ENCODE peak calls at places on chromosomes 11 and 22, in six cellular contexts. V, U, Q, I, G and A are unnamed samples.

GRCh38 chr11:5624489-5625278 is at the start of gene TRIM34:
- DNase-seq in V (peak), U (no peak), Q (peak), I (peak), G (peak), A (peak)

GRCh38 chr22:36084717-36085116 is 56.1 kb upstream of the RBFOX2 start:
- DNase-seq in V (no peak), U (no peak), Q (no peak), I (no peak), G (no peak), A (no peak)

GRCh38 chr22:45718391-45718790 is 46.8 kb downstream of the ATXN10 start:
- DNase-seq in V (no peak), U (no peak), Q (no peak), I (no peak), G (no peak), A (no peak)

GRCh38 chr11:124873980-124874379 is 8.7 kb downstream of the ROBO3 start:
- DNase-seq in V (no peak), U (no peak), Q (no peak), I (no peak), G (no peak), A (no peak)

GRCh38 chr11:28679795-28680194 is 571.6 kb downstream of the METTL15 start:
- DNase-seq in V (peak), U (no peak), Q (no peak), I (peak), G (peak), A (no peak)

GRCh38 chr11:44143987-44144909 is 48.8 kb downstream of the EXT2 start:
- DNase-seq in V (no peak), U (no peak), Q (no peak), I (no peak), G (no peak), A (no peak)

GRCh38 chr11:11513438-11513837 is 108.4 kb downstream of the GALNT18 start:
- DNase-seq in V (no peak), U (no peak), Q (no peak), I (no peak), G (peak), A (no peak)

GRCh38 chr22:39097098-39098020 is at the start of gene APOBEC3H:
- DNase-seq in V (no peak), U (no peak), Q (peak), I (no peak), G (no peak), A (no peak)

GRCh38 chr11:2097356-2097997 is 41.7 kb downstream of the IGF2 start:
- DNase-seq in V (peak), U (no peak), Q (peak), I (peak), G (peak), A (no peak)

GRCh38 chr11:59802639-59803176 is 7.9 kb downstream of the MRPL16 start:
- DNase-seq in V (peak), U (peak), Q (peak), I (peak), G (peak), A (peak)

GRCh38 chr11:19602406-19602805 is 110.2 kb upstream of the NAV2 start:
- DNase-seq in V (no peak), U (no peak), Q (no peak), I (peak), G (no peak), A (no peak)

GRCh38 chr11:1744879-1745700 is 5.3 kb downstream of the IFITM10 start:
- DNase-seq in V (no peak), U (peak), Q (no peak), I (no peak), G (no peak), A (no peak)

GRCh38 chr22:38455530-38456271 is 702 bp upstream of the KCNJ4 start:
- DNase-seq in V (no peak), U (no peak), Q (peak), I (no peak), G (no peak), A (peak)

GRCh38 chr11:16917941-16918340 is 96.3 kb downstream of the PLEKHA7 start:
- DNase-seq in V (no peak), U (no peak), Q (peak), I (no peak), G (no peak), A (no peak)

GRCh38 chr22:19987394-19988306 is 29.0 kb downstream of the ARVCF start:
- DNase-seq in V (no peak), U (no peak), Q (no peak), I (no peak), G (no peak), A (no peak)

GRCh38 chr11:36364551-36364950 is 68.5 kb downstream of the PRR5L start:
- DNase-seq in V (peak), U (no peak), Q (no peak), I (no peak), G (no peak), A (no peak)

GRCh38 chr11:83044958-83045712 is 26.6 kb downstream of the RAB30 start:
- DNase-seq in V (peak), U (no peak), Q (no peak), I (peak), G (peak), A (no peak)

GRCh38 chr11:113193077-113193476 is 121.3 kb upstream of the TTC12 start:
- DNase-seq in V (no peak), U (no peak), Q (no peak), I (no peak), G (no peak), A (no peak)

GRCh38 chr11:59767212-59767611 is 12.0 kb downstream of the STX3 start:
- DNase-seq in V (no peak), U (no peak), Q (no peak), I (no peak), G (no peak), A (no peak)

GRCh38 chr11:11786771-11787170 is 55.0 kb upstream of the USP47 start:
- DNase-seq in V (peak), U (no peak), Q (peak), I (peak), G (no peak), A (peak)

GRCh38 chr11:130520231-130520630 is 71.8 kb downstream of the ADAMTS15 start:
- DNase-seq in V (no peak), U (no peak), Q (no peak), I (no peak), G (no peak), A (no peak)

GRCh38 chr11:73157141-73158010 is 15.3 kb upstream of the FCHSD2 start:
- DNase-seq in V (peak), U (no peak), Q (no peak), I (peak), G (peak), A (no peak)

GRCh38 chr11:69642913-69643632 is 2.1 kb downstream of the CCND1 start:
- DNase-seq in V (peak), U (peak), Q (peak), I (no peak), G (no peak), A (peak)

GRCh38 chr11:69641681-69642548 is 959 bp downstream of the CCND1 start:
- DNase-seq in V (no peak), U (no peak), Q (no peak), I (no peak), G (no peak), A (no peak)

GRCh38 chr11:69643646-69644045 is 2.7 kb downstream of the CCND1 start:
- DNase-seq in V (no peak), U (no peak), Q (no peak), I (no peak), G (no peak), A (no peak)

GRCh38 chr11:69640995-69641581 is at the start of gene CCND1:
- DNase-seq in V (peak), U (no peak), Q (peak), I (peak), G (peak), A (peak)

GRCh38 chr11:69642549-69642912 is 1.6 kb downstream of the CCND1 start:
- DNase-seq in V (no peak), U (no peak), Q (no peak), I (no peak), G (no peak), A (peak)
- TF ChIP-seq CTCF in V (no peak), U (no peak), Q (no peak), I (no peak), G (no peak), A (no peak)

GRCh38 chr11:64996327-64996709 is 453 bp downstream of the BATF2 start:
- DNase-seq in V (no peak), U (no peak), Q (no peak), I (no peak), G (no peak), A (no peak)

GRCh38 chr11:64994318-64994717 is 2.5 kb downstream of the BATF2 start:
- DNase-seq in V (no peak), U (no peak), Q (no peak), I (no peak), G (no peak), A (no peak)

GRCh38 chr11:64998141-64998540 is 1.4 kb upstream of the BATF2 start:
- DNase-seq in V (no peak), U (no peak), Q (no peak), I (no peak), G (no peak), A (no peak)

GRCh38 chr11:64998690-64999431 is 2.1 kb upstream of the BATF2 start:
- DNase-seq in V (no peak), U (no peak), Q (peak), I (no peak), G (no peak), A (no peak)

GRCh38 chr11:64996710-64997380 is at the start of gene BATF2:
- DNase-seq in V (peak), U (no peak), Q (peak), I (peak), G (peak), A (peak)
- TF ChIP-seq CTCF in V (peak), U (peak), Q (no peak), I (peak), G (peak), A (no peak)

GRCh38 chr11:92550411-92550810 is 325.8 kb downstream of the FAT3 start:
- DNase-seq in V (no peak), U (peak), Q (no peak), I (no peak), G (no peak), A (no peak)
- TF ChIP-seq CTCF in V (no peak), U (no peak), Q (no peak), I (no peak), G (no peak), A (no peak)

DNA sequence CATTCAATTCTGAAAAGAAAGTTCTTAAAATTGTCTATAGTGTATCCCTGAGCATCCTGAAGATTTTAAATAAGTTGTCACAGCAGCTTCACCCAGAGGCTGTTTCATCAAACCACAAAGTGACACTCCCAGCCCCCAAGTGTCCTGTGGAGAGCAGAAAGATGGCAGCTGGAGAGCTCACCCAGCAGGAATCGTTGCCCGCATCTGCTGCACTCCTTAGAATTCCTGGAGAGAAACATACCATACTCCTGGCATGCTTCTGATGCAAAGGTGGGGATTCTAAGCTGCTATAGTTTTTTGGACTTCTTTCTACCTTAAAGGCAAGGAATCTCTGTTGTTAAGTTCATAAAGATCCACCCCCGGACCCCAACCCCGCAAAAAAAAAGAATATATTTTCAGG is 13.5 kb upstream of the CYB5R2 start:
- DNase-seq in V (no peak), U (no peak), Q (no peak), I (no peak), G (no peak), A (no peak)
- TF ChIP-seq CTCF in V (no peak), U (no peak), Q (no peak), I (no peak), G (no peak), A (no peak)

GRCh38 chr11:108213784-108214183 is 8.7 kb downstream of the NPAT start:
- DNase-seq in V (no peak), U (no peak), Q (no peak), I (no peak), G (no peak), A (no peak)

GRCh38 chr11:108220721-108221346 is 1.6 kb downstream of the NPAT start:
- DNase-seq in V (no peak), U (no peak), Q (no peak), I (no peak), G (no peak), A (no peak)

GRCh38 chr11:108218912-108219783 is 3.3 kb downstream of the NPAT start:
- DNase-seq in V (no peak), U (no peak), Q (no peak), I (no peak), G (no peak), A (no peak)

GRCh38 chr11:108218455-108218854 is 4.0 kb downstream of the NPAT start:
- DNase-seq in V (peak), U (no peak), Q (no peak), I (no peak), G (no peak), A (no peak)

GRCh38 chr11:108216988-108217387 is 5.5 kb downstream of the NPAT start:
- DNase-seq in V (no peak), U (no peak), Q (no peak), I (no peak), G (no peak), A (no peak)
- TF ChIP-seq CTCF in V (no peak), U (no peak), Q (no peak), I (no peak), G (no peak), A (no peak)

GRCh38 chr11:65552413-65552951 is 5.7 kb downstream of the LTBP3 start:
- DNase-seq in V (no peak), U (no peak), Q (no peak), I (no peak), G (no peak), A (no peak)
- TF ChIP-seq CTCF in V (no peak), U (no peak), Q (no peak), I (no peak), G (no peak), A (no peak)

GRCh38 chr22:22235564-22235963 is 9.0 kb upstream of the VPREB1 start:
- DNase-seq in V (no peak), U (no peak), Q (peak), I (peak), G (no peak), A (peak)
- TF ChIP-seq CTCF in V (peak), U (peak), Q (peak), I (peak), G (peak), A (peak)

GRCh38 chr11:69892237-69892985 is 73.2 kb upstream of the FGF3 start:
- DNase-seq in V (no peak), U (no peak), Q (peak), I (no peak), G (no peak), A (peak)

GRCh38 chr11:69890476-69890875 is 71.3 kb upstream of the FGF3 start:
- DNase-seq in V (no peak), U (no peak), Q (no peak), I (no peak), G (no peak), A (no peak)

GRCh38 chr11:69892986-69893555 is 73.9 kb upstream of the FGF3 start:
- DNase-seq in V (no peak), U (peak), Q (peak), I (no peak), G (no peak), A (no peak)

GRCh38 chr11:69889400-69890372 is 70.5 kb upstream of the FGF3 start:
- DNase-seq in V (no peak), U (no peak), Q (no peak), I (no peak), G (no peak), A (no peak)

DNA sequence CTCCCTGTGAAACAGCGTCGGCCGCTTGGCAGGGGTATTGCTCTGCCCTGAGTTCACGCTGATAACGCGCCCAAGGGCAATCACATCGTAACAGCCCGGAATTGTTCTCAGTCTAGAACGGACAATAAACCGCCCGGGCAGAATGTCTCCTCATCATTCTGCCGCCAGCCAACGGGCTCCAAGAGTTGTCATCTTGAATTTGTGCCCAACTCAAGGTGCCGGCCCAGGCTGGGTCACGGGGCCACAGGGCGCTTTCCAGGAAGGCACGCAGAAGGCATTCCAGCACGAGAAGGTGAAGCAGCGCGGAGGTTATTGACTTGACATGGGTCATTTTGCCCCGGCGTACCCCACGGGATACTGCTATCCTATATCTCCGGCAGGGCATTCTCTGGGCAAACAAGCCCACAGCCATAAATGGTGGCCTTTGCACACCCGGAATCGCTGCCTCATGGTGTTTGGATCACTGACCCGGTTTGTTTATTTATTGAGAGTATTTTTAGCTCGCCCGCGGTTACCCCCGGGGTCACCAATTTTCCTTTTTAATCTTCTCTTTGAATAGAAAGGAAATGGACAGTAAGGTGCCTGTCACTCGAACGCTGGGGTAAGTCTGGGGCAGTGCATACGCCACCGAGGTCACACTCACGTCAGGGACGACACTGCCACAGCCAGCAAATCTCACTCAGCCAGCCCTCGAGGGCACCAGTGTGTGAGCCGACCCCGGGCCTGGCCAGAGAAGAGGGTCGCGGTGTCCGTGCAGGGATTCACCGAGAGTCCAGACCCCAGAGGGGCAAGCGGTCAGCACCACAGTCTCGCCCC is 72.4 kb upstream of the FGF3 start:
- DNase-seq in V (no peak), U (no peak), Q (peak), I (no peak), G (no peak), A (no peak)
- TF ChIP-seq CTCF in V (no peak), U (no peak), Q (no peak), I (no peak), G (no peak), A (no peak)